ENCODE peak calls at places on chromosome 13, in seven cellular contexts. G, W, X, D, N, T and Y are unnamed samples.

GRCh38 chr13:98524793-98525192 is 52.1 kb downstream of the STK24 start:
- DNase-seq in X (no peak), N (no peak), G (no peak), T (no peak), W (no peak), D (no peak), Y (no peak)

GRCh38 chr13:25668345-25668744 is 296.6 kb downstream of the ATP8A2 start:
- DNase-seq in T (no peak), W (no peak), G (no peak), X (no peak), N (no peak), D (no peak), Y (no peak)

GRCh38 chr13:104868806-104869205 is 1666.7 kb downstream of the EFNB2 start:
- DNase-seq in W (no peak), T (no peak), X (no peak), G (no peak), D (no peak), N (no peak), Y (no peak)

GRCh38 chr13:100387416-100387815 is 201.2 kb downstream of the GGACT start:
- DNase-seq in N (no peak), W (no peak), T (no peak), G (no peak), X (no peak), D (no peak), Y (no peak)

GRCh38 chr13:107095876-107096275 is 527.9 kb upstream of the ARGLU1 start:
- DNase-seq in G (no peak), N (no peak), W (no peak), X (no peak), T (no peak), D (no peak), Y (no peak)

GRCh38 chr13:110455444-110455843 is 106.1 kb downstream of the RAB20 start:
- DNase-seq in W (no peak), X (no peak), N (no peak), G (no peak), D (no peak), T (no peak), Y (no peak)

GRCh38 chr13:76974618-76974975 is 17.3 kb upstream of the CLN5 start:
- DNase-seq in N (no peak), T (no peak), D (no peak), G (no peak), X (no peak), W (no peak), Y (no peak)

GRCh38 chr13:92572190-92572589 is 654.4 kb upstream of the GPC6 start:
- DNase-seq in X (peak), N (no peak), T (no peak), G (no peak), W (no peak), D (no peak), Y (no peak)

GRCh38 chr13:57582032-57582431 is 49.5 kb upstream of the PCDH17 start:
- DNase-seq in N (no peak), W (no peak), G (no peak), T (no peak), D (no peak), X (no peak), Y (no peak)

GRCh38 chr13:40271931-40272775 is 394.3 kb downstream of the FOXO1 start:
- DNase-seq in T (no peak), W (peak), G (peak), X (no peak), N (peak), D (no peak), Y (no peak)